ENCODE peak calls at places on chromosomes 12 and 14, in five cellular contexts. One of them, this sample, is unnamed.
A peak's percentile ranks its signal among the peaks of the same experiment; 100 is the strongest.

GRCh38 chr14:21995332-21995731 is 321.7 kb upstream of the OR4E1 start:
- DNase-seq in GM12878: no peak
- DNase-seq in ovary: no peak
- DNase-seq in cardiac muscle cell: no peak
- DNase-seq in thoracic aorta: no peak
- DNase-seq in this sample: no peak

GRCh38 chr12:111446631-111447570 is 41.2 kb downstream of the SH2B3 start:
- DNase-seq in GM12878: no peak
- DNase-seq in ovary: no peak
- DNase-seq in cardiac muscle cell: no peak
- DNase-seq in thoracic aorta: no peak
- DNase-seq in this sample: peak; percentile 14

GRCh38 chr14:90614696-90615260 is 201.5 kb downstream of the TTC7B start:
- DNase-seq in GM12878: no peak
- DNase-seq in ovary: no peak
- DNase-seq in cardiac muscle cell: no peak
- DNase-seq in thoracic aorta: no peak
- DNase-seq in this sample: no peak

GRCh38 chr12:52774629-52775250 is 2.4 kb downstream of the KRT76 start:
- DNase-seq in GM12878: no peak
- DNase-seq in ovary: no peak
- DNase-seq in cardiac muscle cell: no peak
- DNase-seq in thoracic aorta: no peak
- DNase-seq in this sample: no peak

GRCh38 chr12:49863946-49864816 is 21.3 kb upstream of the BCDIN3D start:
- DNase-seq in GM12878: no peak
- DNase-seq in ovary: no peak
- DNase-seq in cardiac muscle cell: no peak
- DNase-seq in thoracic aorta: no peak
- DNase-seq in this sample: no peak

GRCh38 chr12:116525418-116526001 is 33.7 kb upstream of the MAP1LC3B2 start:
- DNase-seq in GM12878: no peak
- DNase-seq in ovary: peak; percentile 65
- DNase-seq in cardiac muscle cell: peak; percentile 91
- DNase-seq in thoracic aorta: peak; percentile 52
- DNase-seq in this sample: peak; percentile 82

GRCh38 chr12:63208956-63209355 is 58.0 kb upstream of the AVPR1A start:
- DNase-seq in GM12878: no peak
- DNase-seq in ovary: no peak
- DNase-seq in cardiac muscle cell: no peak
- DNase-seq in thoracic aorta: no peak
- DNase-seq in this sample: no peak

GRCh38 chr14:37480446-37481290 is 114.4 kb downstream of the FOXA1 start:
- DNase-seq in GM12878: no peak
- DNase-seq in ovary: no peak
- DNase-seq in cardiac muscle cell: no peak
- DNase-seq in thoracic aorta: no peak
- DNase-seq in this sample: no peak

GRCh38 chr14:36284971-36285595 is 35.4 kb downstream of the MBIP start:
- DNase-seq in GM12878: no peak
- DNase-seq in ovary: no peak
- DNase-seq in cardiac muscle cell: no peak
- DNase-seq in thoracic aorta: no peak
- DNase-seq in this sample: no peak

GRCh38 chr12:68094645-68095395 is 64.7 kb downstream of the IFNG start:
- DNase-seq in GM12878: no peak
- DNase-seq in ovary: no peak
- DNase-seq in cardiac muscle cell: no peak
- DNase-seq in thoracic aorta: no peak
- DNase-seq in this sample: no peak

GRCh38 chr12:105224399-105224798 is 11.6 kb downstream of the APPL2 start:
- DNase-seq in GM12878: no peak
- DNase-seq in ovary: no peak
- DNase-seq in cardiac muscle cell: no peak
- DNase-seq in thoracic aorta: no peak
- DNase-seq in this sample: no peak

GRCh38 chr12:105222726-105223357 is 13.1 kb downstream of the APPL2 start:
- DNase-seq in GM12878: no peak
- DNase-seq in ovary: no peak
- DNase-seq in cardiac muscle cell: no peak
- DNase-seq in thoracic aorta: no peak
- DNase-seq in this sample: no peak

GRCh38 chr12:105223358-105223840 is 12.6 kb downstream of the APPL2 start:
- DNase-seq in GM12878: no peak
- DNase-seq in ovary: no peak
- DNase-seq in cardiac muscle cell: no peak
- DNase-seq in thoracic aorta: no peak
- DNase-seq in this sample: no peak

GRCh38 chr12:105222326-105222655 is 13.7 kb downstream of the APPL2 start:
- DNase-seq in GM12878: no peak
- DNase-seq in ovary: no peak
- DNase-seq in cardiac muscle cell: no peak
- DNase-seq in thoracic aorta: no peak
- DNase-seq in this sample: no peak

DNA sequence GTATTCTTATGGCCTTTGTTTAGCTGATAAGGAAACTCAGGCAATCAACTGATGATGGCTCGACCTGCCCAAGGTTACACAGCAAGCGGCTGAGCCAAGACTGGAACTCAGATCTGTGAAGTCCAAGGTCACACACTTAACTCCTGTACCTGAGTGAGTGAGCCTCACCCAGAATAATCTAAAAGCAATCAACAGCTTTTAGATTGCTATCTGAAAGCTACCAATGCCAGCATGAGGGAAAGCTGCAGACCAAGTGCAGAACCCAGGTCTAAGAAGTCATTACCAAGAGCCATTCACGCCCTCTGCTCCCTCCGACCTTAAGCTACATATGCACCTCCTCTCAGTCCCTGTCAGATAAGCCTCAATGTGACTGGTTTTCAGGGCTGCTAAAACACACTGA is 12.1 kb downstream of the APPL2 start:
- DNase-seq in GM12878: no peak
- DNase-seq in ovary: no peak
- DNase-seq in cardiac muscle cell: no peak
- DNase-seq in thoracic aorta: no peak
- DNase-seq in this sample: no peak
- H3K27ac ChIP-seq in GM12878: no peak overlapping the region
- H3K27ac ChIP-seq in ovary: no peak overlapping the region
- H3K27ac ChIP-seq in cardiac muscle cell: no peak overlapping the region
- H3K27ac ChIP-seq in thoracic aorta: no peak overlapping the region
- H3K27ac ChIP-seq in this sample: no peak overlapping the region

DNA sequence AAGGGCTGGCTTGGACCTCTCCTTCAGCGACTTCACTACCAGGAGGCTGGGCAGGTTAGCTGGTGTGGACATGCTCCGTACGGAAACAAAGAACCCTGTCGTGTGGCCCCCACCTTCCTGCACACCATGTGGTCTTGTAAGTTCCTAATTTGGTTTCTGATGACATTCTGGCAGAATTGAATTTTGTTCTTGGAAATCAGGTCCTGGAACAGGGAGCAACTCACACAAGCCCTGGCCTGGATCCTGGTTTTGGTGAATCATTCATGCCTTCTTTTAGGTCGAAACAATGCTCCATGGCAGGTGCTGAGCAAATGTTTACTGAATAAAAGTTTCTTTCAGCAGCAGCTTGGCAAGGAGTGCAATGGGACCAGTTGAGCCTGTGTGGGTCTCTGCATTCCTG is 978.5 kb downstream of the BCL11B start:
- DNase-seq in GM12878: no peak
- DNase-seq in ovary: no peak
- DNase-seq in cardiac muscle cell: no peak
- DNase-seq in thoracic aorta: no peak
- DNase-seq in this sample: no peak
- H3K4me3 ChIP-seq in GM12878: no peak overlapping the region
- H3K4me3 ChIP-seq in ovary: no peak overlapping the region
- H3K4me3 ChIP-seq in cardiac muscle cell: no peak overlapping the region
- H3K4me3 ChIP-seq in thoracic aorta: no peak overlapping the region
- H3K4me3 ChIP-seq in this sample: no peak overlapping the region

GRCh38 chr12:91603060-91603459 is 420.4 kb upstream of the DCN start:
- DNase-seq in GM12878: no peak
- DNase-seq in ovary: no peak
- DNase-seq in cardiac muscle cell: no peak
- DNase-seq in thoracic aorta: no peak
- DNase-seq in this sample: no peak

GRCh38 chr12:91606662-91607377 is 424.2 kb upstream of the DCN start:
- DNase-seq in GM12878: no peak
- DNase-seq in ovary: no peak
- DNase-seq in cardiac muscle cell: no peak
- DNase-seq in thoracic aorta: no peak
- DNase-seq in this sample: no peak

GRCh38 chr12:91604897-91605296 is 422.3 kb upstream of the DCN start:
- DNase-seq in GM12878: no peak
- DNase-seq in ovary: no peak
- DNase-seq in cardiac muscle cell: peak; percentile 3
- DNase-seq in thoracic aorta: no peak
- DNase-seq in this sample: no peak

GRCh38 chr12:91601057-91601456 is 418.4 kb upstream of the DCN start:
- DNase-seq in GM12878: no peak
- DNase-seq in ovary: no peak
- DNase-seq in cardiac muscle cell: no peak
- DNase-seq in thoracic aorta: no peak
- DNase-seq in this sample: no peak
- H3K27ac ChIP-seq in GM12878: no peak overlapping the region
- H3K27ac ChIP-seq in ovary: no peak overlapping the region
- H3K27ac ChIP-seq in cardiac muscle cell: no peak overlapping the region
- H3K27ac ChIP-seq in thoracic aorta: no peak overlapping the region
- H3K27ac ChIP-seq in this sample: no peak overlapping the region

GRCh38 chr12:19167708-19168107 is 38.2 kb downstream of the PLEKHA5 start:
- DNase-seq in GM12878: no peak
- DNase-seq in ovary: no peak
- DNase-seq in cardiac muscle cell: no peak
- DNase-seq in thoracic aorta: no peak
- DNase-seq in this sample: no peak
- H3K4me3 ChIP-seq in GM12878: no peak overlapping the region
- H3K4me3 ChIP-seq in ovary: no peak overlapping the region
- H3K4me3 ChIP-seq in cardiac muscle cell: no peak overlapping the region
- H3K4me3 ChIP-seq in thoracic aorta: no peak overlapping the region
- H3K4me3 ChIP-seq in this sample: no peak overlapping the region